ENCODE peak calls at places on chromosomes 16 and 17, in ten cellular contexts. F is IMR-90, Z is esophagus muscularis mucosa, L is psoas muscle, X is mammary epithelial cell, Q is GM23338, E is left lung, J is sigmoid colon, H is transverse colon, P is A549. A is an unnamed sample. For H3K4me1, the result is how much of the 10 kb centered on the place peaks cover.

GRCh38 chr16:89655062-89655643 is 2.4 kb downstream of the CHMP1A start:
- DNase-seq in F (no peak), Z (no peak), L (no peak), X (no peak), Q (no peak), E (no peak), J (no peak), H (no peak), P (no peak), A (no peak)

GRCh38 chr16:19001788-19002187 is 18.1 kb downstream of the TMC7 start:
- DNase-seq in F (peak), Z (no peak), L (no peak), X (peak), Q (no peak), E (no peak), J (no peak), H (no peak), P (no peak), A (no peak)

GRCh38 chr16:56776562-56776961 is 46.6 kb downstream of the NUP93 start:
- DNase-seq in F (no peak), Z (no peak), L (peak), X (no peak), Q (no peak), E (no peak), J (peak), H (peak), P (no peak), A (no peak)

GRCh38 chr17:82105882-82106696 is 8.1 kb upstream of the FASN start:
- DNase-seq in F (peak), Z (no peak), L (peak), X (peak), Q (peak), E (peak), J (peak), H (peak), P (peak), A (no peak)

GRCh38 chr17:68792042-68792685 is 163.0 kb downstream of the ABCA8 start:
- DNase-seq in F (peak), Z (no peak), L (no peak), X (no peak), Q (no peak), E (no peak), J (no peak), H (no peak), P (no peak), A (no peak)

GRCh38 chr17:60745544-60745943 is 67.9 kb downstream of the BCAS3 start:
- DNase-seq in F (no peak), Z (no peak), L (no peak), X (no peak), Q (no peak), E (no peak), J (no peak), H (no peak), P (no peak), A (no peak)

GRCh38 chr17:81040791-81041337 is 5.9 kb downstream of the BAIAP2 start:
- DNase-seq in F (no peak), Z (no peak), L (no peak), X (no peak), Q (peak), E (no peak), J (no peak), H (no peak), P (peak), A (no peak)

GRCh38 chr17:69246726-69247375 is 18.2 kb upstream of the ABCA10 start:
- DNase-seq in F (peak), Z (no peak), L (no peak), X (peak), Q (peak), E (no peak), J (no peak), H (no peak), P (peak), A (no peak)

GRCh38 chr16:8703693-8704092 is 29.3 kb downstream of the ABAT start:
- DNase-seq in F (no peak), Z (no peak), L (no peak), X (no peak), Q (no peak), E (no peak), J (no peak), H (no peak), P (no peak), A (no peak)

GRCh38 chr16:50778284-50779163 is 36.6 kb downstream of the CYLD start:
- DNase-seq in F (no peak), Z (no peak), L (no peak), X (no peak), Q (no peak), E (no peak), J (no peak), H (no peak), P (no peak), A (no peak)

GRCh38 chr17:7308625-7309433 is 1.4 kb downstream of the EIF5A start:
- DNase-seq in F (peak), Z (no peak), L (peak), X (peak), Q (peak), E (peak), J (peak), H (peak), P (peak), A (peak)

GRCh38 chr17:70872194-70872593 is 702.9 kb downstream of the KCNJ2 start:
- DNase-seq in F (no peak), Z (no peak), L (no peak), X (no peak), Q (no peak), E (no peak), J (no peak), H (no peak), P (no peak), A (no peak)

GRCh38 chr17:71959129-71959528 is 161.7 kb upstream of the SOX9 start:
- DNase-seq in F (peak), Z (no peak), L (no peak), X (no peak), Q (peak), E (no peak), J (no peak), H (no peak), P (peak), A (no peak)

GRCh38 chr17:47252766-47253512 is 688 bp upstream of the ITGB3 start:
- DNase-seq in F (no peak), Z (no peak), L (no peak), X (no peak), Q (peak), E (no peak), J (no peak), H (no peak), P (no peak), A (no peak)

GRCh38 chr17:81929253-81930141 is 2.0 kb upstream of the MAFG start:
- DNase-seq in F (no peak), Z (no peak), L (peak), X (no peak), Q (peak), E (no peak), J (no peak), H (no peak), P (no peak), A (no peak)

GRCh38 chr16:61323456-61323855 is 712.8 kb downstream of the CDH8 start:
- DNase-seq in F (no peak), Z (no peak), L (no peak), X (peak), Q (no peak), E (no peak), J (no peak), H (no peak), P (no peak), A (no peak)

GRCh38 chr16:1153480-1154160 is 714 bp downstream of the CACNA1H start:
- DNase-seq in F (no peak), Z (no peak), L (no peak), X (no peak), Q (no peak), E (no peak), J (no peak), H (no peak), P (peak), A (no peak)

GRCh38 chr17:32265896-32266388 is 310 bp downstream of the RHBDL3 start:
- DNase-seq in F (no peak), Z (no peak), L (no peak), X (no peak), Q (peak), E (no peak), J (no peak), H (no peak), P (no peak), A (no peak)

GRCh38 chr17:79821331-79822095 is 17.7 kb downstream of the CBX4 start:
- DNase-seq in F (no peak), Z (no peak), L (no peak), X (no peak), Q (no peak), E (no peak), J (no peak), H (no peak), P (no peak), A (no peak)

GRCh38 chr17:10029129-10029528 is 124.1 kb upstream of the RCVRN start:
- DNase-seq in F (no peak), Z (no peak), L (no peak), X (no peak), Q (no peak), E (no peak), J (no peak), H (no peak), P (no peak), A (no peak)

GRCh38 chr17:10026786-10027046 is 121.6 kb upstream of the RCVRN start:
- DNase-seq in F (no peak), Z (no peak), L (no peak), X (no peak), Q (no peak), E (no peak), J (no peak), H (no peak), P (no peak), A (no peak)

GRCh38 chr17:10025224-10025623 is 120.2 kb upstream of the RCVRN start:
- DNase-seq in F (no peak), Z (no peak), L (no peak), X (no peak), Q (no peak), E (no peak), J (no peak), H (no peak), P (no peak), A (no peak)

GRCh38 chr17:10022416-10022815 is 117.3 kb upstream of the RCVRN start:
- DNase-seq in F (no peak), Z (no peak), L (no peak), X (no peak), Q (no peak), E (no peak), J (no peak), H (no peak), P (no peak), A (no peak)

DNA sequence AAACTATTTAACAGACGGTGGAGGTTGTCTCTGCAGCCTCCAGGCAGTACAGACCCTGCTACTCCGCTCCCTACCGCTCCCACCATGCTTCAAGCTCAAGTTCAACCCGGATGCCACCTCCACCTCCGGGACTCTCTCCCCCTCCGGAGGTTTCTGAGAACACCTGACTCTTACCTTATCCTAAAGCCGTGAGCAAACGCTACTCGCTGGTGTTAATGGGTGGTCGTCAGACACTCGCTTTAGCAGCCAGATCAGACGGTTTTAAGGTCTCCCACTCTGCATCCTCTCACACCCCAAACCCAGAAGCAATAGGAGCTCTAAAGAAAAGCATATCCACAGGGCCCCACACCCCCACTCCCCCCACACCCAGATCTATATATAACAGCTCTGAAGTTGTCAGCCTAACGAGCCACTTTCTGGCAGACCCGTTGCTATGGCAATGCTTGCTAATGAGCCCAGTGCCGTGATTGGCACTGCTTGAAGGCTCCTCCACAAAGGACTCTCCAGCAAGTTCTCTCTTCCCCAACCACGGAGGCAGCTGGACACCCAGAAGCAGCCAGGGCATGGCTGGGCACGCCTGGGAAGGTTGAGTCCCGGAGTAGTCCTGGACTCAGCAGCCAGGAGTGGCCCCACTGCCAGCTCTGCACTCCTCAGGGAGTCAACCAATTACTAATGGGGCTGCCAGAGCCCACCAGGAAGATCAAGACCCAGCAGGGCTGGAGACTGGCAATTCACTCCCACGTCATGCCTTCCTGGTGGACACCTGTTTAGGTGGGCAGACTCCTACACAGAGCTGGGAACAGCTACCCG is 121.1 kb upstream of the RCVRN start:
- DNase-seq in F (no peak), Z (no peak), L (no peak), X (no peak), Q (no peak), E (no peak), J (no peak), H (no peak), P (no peak), A (no peak)
- H3K27ac ChIP-seq in F (no peak), Z (no peak), L (no peak), X (no peak), Q (no peak), E (no peak), J (no peak), H (no peak), P (no peak), A (no peak)

GRCh38 chr16:64459821-64460220 is 662.0 kb downstream of the CDH11 start:
- DNase-seq in F (peak), Z (no peak), L (no peak), X (no peak), Q (no peak), E (no peak), J (no peak), H (no peak), P (no peak), A (no peak)

GRCh38 chr16:64459402-64459801 is 662.5 kb downstream of the CDH11 start:
- DNase-seq in F (no peak), Z (no peak), L (no peak), X (no peak), Q (no peak), E (no peak), J (no peak), H (no peak), P (no peak), A (no peak)

GRCh38 chr16:64452446-64452845 is 669.4 kb downstream of the CDH11 start:
- DNase-seq in F (no peak), Z (no peak), L (no peak), X (no peak), Q (no peak), E (no peak), J (no peak), H (no peak), P (no peak), A (no peak)

GRCh38 chr16:64453643-64454042 is 668.2 kb downstream of the CDH11 start:
- DNase-seq in F (no peak), Z (no peak), L (no peak), X (no peak), Q (no peak), E (no peak), J (no peak), H (no peak), P (no peak), A (no peak)

DNA sequence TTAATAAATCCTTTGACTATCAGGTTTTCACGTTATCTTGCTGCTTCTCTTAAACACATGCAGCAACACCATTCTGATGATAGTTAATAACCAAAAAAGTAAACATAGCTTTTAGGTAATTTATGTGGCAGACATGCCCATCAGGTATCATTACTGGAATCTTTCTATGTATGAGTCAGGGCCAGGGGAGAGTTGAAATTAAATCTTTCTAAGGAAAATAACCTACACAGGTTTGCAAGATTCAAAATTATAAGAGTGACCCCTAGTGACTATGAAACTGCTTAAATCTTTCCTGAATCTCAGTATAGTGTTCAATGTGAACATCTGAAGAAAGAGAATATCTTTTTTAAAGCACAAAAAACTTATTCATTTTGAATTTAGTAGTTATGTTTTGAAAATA is 666.6 kb downstream of the CDH11 start:
- DNase-seq in F (peak), Z (no peak), L (no peak), X (no peak), Q (no peak), E (no peak), J (no peak), H (no peak), P (no peak), A (no peak)
- TF ChIP-seq CTCF in F (peak), Z (no peak), L (peak), X (peak), Q (no peak), E (no peak), J (no peak), H (no peak), P (no peak), A (peak)

GRCh38 chr17:78135858-78136500 is 5.4 kb downstream of the TMC8 start:
- DNase-seq in F (no peak), Z (no peak), L (no peak), X (no peak), Q (no peak), E (no peak), J (no peak), H (no peak), P (no peak), A (no peak)
- H3K4me1 ChIP-seq in F (under half), Z (under half), L (under half), X (under half), Q (under half), E (under half), J (under half), H (under half), P (under half), A (under half)

GRCh38 chr16:3580686-3581085 is 3.5 kb upstream of the NLRC3 start:
- DNase-seq in F (peak), Z (no peak), L (peak), X (no peak), Q (no peak), E (no peak), J (no peak), H (no peak), P (no peak), A (no peak)

GRCh38 chr16:3584412-3584811 is 7.2 kb upstream of the NLRC3 start:
- DNase-seq in F (no peak), Z (no peak), L (peak), X (no peak), Q (no peak), E (no peak), J (no peak), H (no peak), P (no peak), A (no peak)

GRCh38 chr16:3581392-3581791 is 4.2 kb upstream of the NLRC3 start:
- DNase-seq in F (no peak), Z (no peak), L (peak), X (no peak), Q (no peak), E (no peak), J (no peak), H (no peak), P (no peak), A (no peak)

GRCh38 chr16:3583303-3584038 is 6.3 kb upstream of the NLRC3 start:
- DNase-seq in F (no peak), Z (no peak), L (peak), X (no peak), Q (no peak), E (no peak), J (no peak), H (no peak), P (no peak), A (no peak)

DNA sequence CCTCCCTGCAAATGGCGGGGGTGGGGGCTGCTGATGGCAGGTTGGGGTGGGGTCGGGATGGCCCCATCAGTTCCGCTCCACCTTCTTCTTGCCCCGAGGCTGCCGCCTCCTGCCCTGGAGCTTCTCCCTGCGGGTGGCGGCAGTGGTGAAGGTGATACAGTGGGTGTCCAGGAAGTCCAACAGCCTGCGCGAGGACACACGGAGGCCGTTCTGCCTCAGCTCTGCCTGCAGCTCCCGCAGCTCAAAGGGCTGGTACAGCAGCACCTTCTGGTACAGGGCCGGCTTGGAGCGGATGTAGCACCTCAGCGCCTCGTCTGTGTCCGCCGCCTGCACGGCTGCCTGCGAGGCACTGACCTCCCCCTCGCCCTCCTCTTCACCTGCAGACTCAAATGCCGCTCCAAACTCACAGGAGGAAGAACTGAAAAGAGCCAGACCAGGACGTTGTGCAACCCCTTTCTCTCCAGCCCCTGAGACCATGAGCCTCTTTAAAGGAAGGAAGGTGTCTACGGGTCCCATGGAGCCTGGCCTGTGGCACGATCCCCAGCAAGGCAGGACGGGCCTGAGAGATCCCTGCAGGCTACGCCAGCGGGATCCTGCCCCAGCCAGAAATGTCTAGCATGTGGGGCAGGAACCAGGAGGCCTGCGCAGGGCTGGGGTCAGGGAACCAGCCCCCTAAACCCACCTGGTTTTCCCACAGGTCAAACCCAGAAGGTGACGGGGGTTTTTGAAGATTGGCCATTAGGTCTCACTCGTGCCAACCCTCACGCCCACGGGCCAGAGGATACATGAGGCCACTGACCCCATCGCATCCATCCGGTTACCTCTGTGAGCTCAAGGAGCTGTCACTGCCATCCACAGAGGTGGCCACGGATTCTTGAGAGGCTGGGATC is 5.3 kb upstream of the NLRC3 start:
- DNase-seq in F (no peak), Z (no peak), L (peak), X (no peak), Q (no peak), E (no peak), J (no peak), H (no peak), P (no peak), A (no peak)
- H3K27ac ChIP-seq in F (no peak), Z (no peak), L (no peak), X (no peak), Q (no peak), E (no peak), J (no peak), H (no peak), P (no peak), A (no peak)

GRCh38 chr17:75763613-75764416 is 1.2 kb downstream of the GALK1 start:
- DNase-seq in F (no peak), Z (no peak), L (peak), X (peak), Q (no peak), E (no peak), J (no peak), H (no peak), P (no peak), A (no peak)

GRCh38 chr17:75765981-75766380 is 989 bp upstream of the GALK1 start:
- DNase-seq in F (no peak), Z (no peak), L (peak), X (no peak), Q (no peak), E (no peak), J (no peak), H (no peak), P (no peak), A (no peak)

GRCh38 chr17:75764417-75764710 is 628 bp downstream of the GALK1 start:
- DNase-seq in F (no peak), Z (no peak), L (no peak), X (no peak), Q (no peak), E (no peak), J (no peak), H (no peak), P (no peak), A (no peak)

GRCh38 chr17:75763269-75763607 is 1.8 kb downstream of the GALK1 start:
- DNase-seq in F (no peak), Z (no peak), L (no peak), X (no peak), Q (no peak), E (no peak), J (peak), H (no peak), P (no peak), A (no peak)

GRCh38 chr17:75764711-75765421 is at the start of gene GALK1:
- DNase-seq in F (peak), Z (no peak), L (peak), X (peak), Q (peak), E (peak), J (peak), H (peak), P (peak), A (peak)
- TF ChIP-seq CTCF in F (peak), Z (peak), L (peak), X (peak), Q (peak), E (peak), J (peak), H (no peak), P (peak), A (no peak)

GRCh38 chr17:34400301-34400931 is 37.4 kb upstream of the CCL1 start:
- DNase-seq in F (no peak), Z (no peak), L (no peak), X (no peak), Q (no peak), E (no peak), J (no peak), H (no peak), P (no peak), A (no peak)
- H3K4me1 ChIP-seq in F (under half), Z (under half), L (under half), X (under half), Q (under half), E (under half), J (under half), H (under half), P (under half), A (under half)